ENCODE peak calls at places on chromosomes 3 and 15, in seven cellular contexts. L is T follicular helper cell; W is fibroblast of pulmonary artery; U is stimulated activated naive CD4-positive, alpha-beta T cell; V is endothelial cell; T is mesendoderm; Q is NAMALWA. B is an unnamed sample.

GRCh38 chr15:82580713-82581112 is 40.5 kb upstream of the RPS17 start:
- DNase-seq in L (no peak), W (no peak), U (no peak), V (no peak), T (no peak), Q (no peak), B (no peak)

GRCh38 chr3:148861277-148861869 is 3.7 kb upstream of the CPA3 start:
- DNase-seq in L (no peak), W (peak; percentile 74), U (peak; percentile 9), V (no peak), T (peak; percentile 31), Q (peak; percentile 75), B (peak; percentile 69)

GRCh38 chr3:55445551-55445950 is 41.6 kb downstream of the WNT5A start:
- DNase-seq in L (no peak), W (no peak), U (no peak), V (no peak), T (no peak), Q (no peak), B (no peak)

GRCh38 chr15:60994842-60995495 is 234.1 kb downstream of the RORA start:
- DNase-seq in L (no peak), W (no peak), U (no peak), V (no peak), T (no peak), Q (no peak), B (no peak)

GRCh38 chr15:32861741-32862140 is 143.9 kb downstream of the GREM1 start:
- DNase-seq in L (no peak), W (no peak), U (no peak), V (no peak), T (peak; percentile 58), Q (no peak), B (no peak)

GRCh38 chr3:43180027-43180426 is 74.1 kb upstream of the POMGNT2 start:
- DNase-seq in L (no peak), W (peak; percentile 94), U (peak; percentile 61), V (no peak), T (no peak), Q (peak; percentile 7), B (no peak)

GRCh38 chr3:44682182-44682896 is 30.1 kb upstream of the ZNF502 start:
- DNase-seq in L (no peak), W (peak; percentile 27), U (no peak), V (no peak), T (no peak), Q (no peak), B (no peak)

GRCh38 chr3:127822166-127822835 is at the start of gene MGLL:
- DNase-seq in L (no peak), W (peak; percentile 32), U (no peak), V (peak; percentile 34), T (peak; percentile 34), Q (no peak), B (peak; percentile 49)

GRCh38 chr3:111338059-111338698 is 203.8 kb upstream of the CD96 start:
- DNase-seq in L (peak; percentile 8), W (peak; percentile 89), U (peak; percentile 28), V (peak; percentile 70), T (peak; percentile 88), Q (peak; percentile 51), B (peak; percentile 79)

GRCh38 chr3:129461461-129462146 is 21.6 kb downstream of the IFT122 start:
- DNase-seq in L (no peak), W (peak; percentile 69), U (no peak), V (no peak), T (no peak), Q (no peak), B (no peak)

GRCh38 chr15:78177447-78177873 is 28.3 kb downstream of the IDH3A start:
- DNase-seq in L (no peak), W (peak; percentile 25), U (peak; percentile 8), V (peak; percentile 67), T (peak; percentile 64), Q (peak; percentile 71), B (peak; percentile 43)

GRCh38 chr15:25189551-25189950 is 234.8 kb downstream of the SNRPN start:
- DNase-seq in L (no peak), W (no peak), U (no peak), V (no peak), T (no peak), Q (no peak), B (no peak)

GRCh38 chr3:26703519-26703918 is 80.9 kb downstream of the LRRC3B start:
- DNase-seq in L (no peak), W (no peak), U (no peak), V (no peak), T (no peak), Q (no peak), B (no peak)

GRCh38 chr3:5270656-5271055 is 83.1 kb downstream of the EDEM1 start:
- DNase-seq in L (no peak), W (no peak), U (no peak), V (no peak), T (no peak), Q (no peak), B (no peak)

GRCh38 chr15:41881925-41882688 is 11.7 kb downstream of the SPTBN5 start:
- DNase-seq in L (no peak), W (peak; percentile 15), U (no peak), V (peak; percentile 45), T (peak; percentile 32), Q (no peak), B (no peak)

GRCh38 chr15:71052356-71052755 is 62.9 kb upstream of the THSD4 start:
- DNase-seq in L (no peak), W (peak; percentile 81), U (no peak), V (no peak), T (no peak), Q (no peak), B (no peak)

B was measured in T47D.